ENCODE peak calls at places on chromosomes 2 and 18, in four cellular contexts. Z, V, W and K are unnamed samples.

GRCh38 chr2:101900375-101900774 is 91.4 kb upstream of the IL1R2 start:
- DNase-seq in V (no peak), W (no peak), Z (no peak), K (no peak)

GRCh38 chr2:75199428-75200011 is at the start of gene TACR1:
- DNase-seq in W (peak), Z (peak), V (peak), K (peak)

GRCh38 chr2:56416500-56417176 is 232.8 kb downstream of the CCDC85A start:
- DNase-seq in Z (no peak), W (no peak), V (no peak), K (no peak)

GRCh38 chr2:127149384-127149783 is 42.4 kb upstream of the BIN1 start:
- DNase-seq in W (no peak), V (no peak), Z (peak), K (no peak)

GRCh38 chr18:8084160-8084559 is 517.0 kb downstream of the PTPRM start:
- DNase-seq in V (peak), W (peak), Z (peak), K (peak)

GRCh38 chr2:177393381-177393780 is 808 bp downstream of the AGPS start:
- DNase-seq in Z (no peak), W (no peak), V (no peak), K (no peak)

GRCh38 chr2:85278361-85278760 is 49.4 kb downstream of the TGOLN2 start:
- DNase-seq in Z (no peak), V (no peak), W (no peak), K (no peak)

GRCh38 chr18:55003695-55004094 is 44.4 kb upstream of the CCDC68 start:
- DNase-seq in Z (no peak), V (no peak), W (no peak), K (no peak)

GRCh38 chr2:181430406-181431199 is 26.6 kb upstream of the ITGA4 start:
- DNase-seq in Z (peak), V (no peak), W (no peak), K (no peak)

GRCh38 chr2:109516445-109517117 is 97.2 kb downstream of the SEPTIN10 start:
- DNase-seq in Z (peak), V (peak), W (no peak), K (no peak)

GRCh38 chr2:191245869-191246531 is 796 bp downstream of the MYO1B start:
- DNase-seq in Z (peak), V (peak), W (peak), K (no peak)

GRCh38 chr2:21694079-21694478 is 570.3 kb downstream of the TDRD15 start:
- DNase-seq in Z (no peak), W (no peak), V (no peak), K (no peak)

GRCh38 chr2:47221956-47222355 is 66.8 kb upstream of the STPG4 start:
- DNase-seq in W (no peak), Z (no peak), V (no peak), K (no peak)

GRCh38 chr18:29823671-29824070 is 1218.9 kb downstream of the DSC3 start:
- DNase-seq in W (no peak), Z (no peak), V (no peak), K (no peak)

GRCh38 chr2:172089005-172089504 is 3.7 kb downstream of the DLX1 start:
- DNase-seq in V (no peak), Z (no peak), W (no peak), K (no peak)

GRCh38 chr2:155350783-155351580 is 652.5 kb downstream of the KCNJ3 start:
- DNase-seq in Z (no peak), W (no peak), V (peak), K (no peak)

GRCh38 chr2:20093263-20094141 is 42.1 kb upstream of the LAPTM4A start:
- DNase-seq in Z (peak), V (peak), W (peak), K (peak)

GRCh38 chr2:203366639-203367466 is 38.7 kb downstream of the ABI2 start:
- DNase-seq in V (no peak), W (no peak), Z (no peak), K (no peak)

GRCh38 chr2:64865073-64865830 is 123.9 kb upstream of the SLC1A4 start:
- DNase-seq in Z (peak), V (peak), W (peak), K (peak)

GRCh38 chr2:217901400-217901799 is 101.4 kb downstream of the TNS1 start:
- DNase-seq in V (no peak), Z (no peak), W (no peak), K (no peak)

GRCh38 chr2:217902281-217903141 is 100.3 kb downstream of the TNS1 start:
- DNase-seq in W (peak), V (peak), Z (peak), K (peak)

GRCh38 chr2:217903142-217903858 is 99.5 kb downstream of the TNS1 start:
- DNase-seq in V (no peak), Z (no peak), W (no peak), K (no peak)

GRCh38 chr2:217900780-217901360 is 101.9 kb downstream of the TNS1 start:
- DNase-seq in W (no peak), V (no peak), Z (no peak), K (no peak)

GRCh38 chr2:217901826-217902225 is 101.0 kb downstream of the TNS1 start:
- DNase-seq in Z (peak), W (no peak), V (peak), K (no peak)
- H3K4me3 ChIP-seq in Z (peak), W (peak), V (no peak), K (peak)

DNA sequence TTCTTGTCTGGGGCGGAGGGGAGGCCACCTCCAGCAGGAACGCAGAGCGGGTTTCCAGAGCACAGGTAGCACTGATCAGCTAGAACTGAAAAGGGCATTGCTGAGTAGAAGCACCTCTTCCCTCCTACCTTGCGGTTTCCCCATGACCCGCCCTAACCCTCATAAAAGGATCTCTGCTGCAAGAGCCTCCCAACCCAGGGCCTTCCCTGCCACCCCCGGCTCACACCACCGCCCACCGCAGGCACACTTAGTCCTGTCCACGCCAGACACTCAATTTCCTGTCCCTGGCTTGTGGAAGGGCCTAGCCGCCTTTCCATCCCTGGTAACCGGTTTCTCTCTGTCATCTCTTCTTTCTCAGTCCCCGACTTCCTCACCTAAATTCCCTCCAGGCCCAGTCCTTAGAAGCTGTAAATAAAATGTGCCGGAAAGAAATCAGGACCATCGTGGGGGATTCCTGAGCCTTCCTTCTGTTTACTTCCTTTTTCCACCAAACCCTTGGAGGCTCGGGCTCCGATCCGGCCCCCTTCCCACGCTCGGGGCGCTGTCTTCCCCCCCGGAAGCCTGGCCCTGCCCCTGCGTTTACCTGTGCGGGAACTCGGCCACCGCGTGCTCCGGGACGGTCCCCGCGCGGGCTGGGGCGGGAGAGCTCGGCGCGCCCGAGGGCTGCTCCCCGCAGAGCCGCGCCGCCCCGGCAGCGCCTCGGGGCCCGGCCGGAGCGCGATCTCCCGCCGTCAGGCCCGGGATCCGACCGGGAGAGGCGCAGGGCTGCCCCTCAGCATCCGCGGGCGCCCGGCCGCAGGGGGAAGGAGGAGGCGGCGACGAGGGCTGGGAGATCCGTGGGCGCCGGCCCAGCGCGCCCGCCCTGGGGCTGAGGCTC is 699 bp downstream of the ADCY3 start:
- DNase-seq in V (no peak), W (no peak), Z (peak), K (no peak)
- H3K4me3 ChIP-seq in V (peak), W (peak), Z (peak), K (peak)

GRCh38 chr18:37393221-37393828 is 172.3 kb downstream of the CELF4 start:
- DNase-seq in Z (no peak), W (no peak), V (no peak), K (no peak)
- H3K4me3 ChIP-seq in Z (peak), W (peak), V (no peak), K (peak)

GRCh38 chr2:201127128-201127521 is 11.2 kb downstream of the CFLAR start:
- DNase-seq in Z (no peak), V (no peak), W (no peak), K (no peak)

GRCh38 chr2:201130524-201131186 is 14.7 kb downstream of the CFLAR start:
- DNase-seq in Z (peak), V (peak), W (peak), K (no peak)

GRCh38 chr2:201129044-201129505 is 13.1 kb downstream of the CFLAR start:
- DNase-seq in W (no peak), V (no peak), Z (peak), K (no peak)

GRCh38 chr2:201127570-201127969 is 11.6 kb downstream of the CFLAR start:
- DNase-seq in Z (peak), W (peak), V (no peak), K (no peak)

DNA sequence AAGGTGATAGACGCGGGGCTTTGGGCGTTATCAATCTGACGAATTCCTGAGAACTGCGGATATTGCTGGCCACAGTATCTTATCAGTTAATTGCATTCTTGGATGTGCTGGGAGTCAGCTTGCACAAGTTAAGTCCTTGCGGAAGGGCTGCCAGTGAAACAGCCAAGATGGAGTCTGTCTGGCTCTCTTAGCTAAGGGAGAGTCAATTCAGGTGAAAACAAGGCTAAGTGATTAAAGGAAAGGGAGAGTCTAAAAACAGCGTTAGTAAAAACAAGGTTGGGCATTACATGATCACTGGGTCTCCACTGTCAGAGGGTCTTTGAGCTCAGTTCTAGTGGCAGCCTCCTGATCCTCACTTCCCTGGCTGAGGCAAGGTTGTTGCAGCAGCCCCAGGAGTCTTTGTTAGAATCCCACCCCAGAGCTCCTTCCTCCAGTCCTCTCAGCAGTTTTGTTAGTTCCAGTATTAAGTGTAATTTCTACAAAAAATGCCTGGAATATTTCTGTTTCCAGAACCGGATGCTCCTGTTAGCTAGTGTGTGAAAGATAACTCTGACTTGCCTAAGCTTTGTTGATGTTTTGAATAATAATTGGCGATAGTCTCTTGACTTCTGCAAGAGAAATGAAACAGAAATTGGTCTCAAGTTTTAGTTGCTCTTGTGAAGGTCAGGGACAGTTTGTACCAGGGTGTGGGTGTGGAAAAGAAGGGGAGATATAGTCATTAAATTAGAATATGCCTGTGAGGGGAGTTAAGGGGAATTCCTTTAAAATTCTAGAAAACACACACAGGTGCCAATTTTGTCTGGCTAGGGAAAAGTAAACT is 10.6 kb downstream of the CFLAR start:
- DNase-seq in V (peak), W (no peak), Z (no peak), K (no peak)
- H3K4me3 ChIP-seq in V (peak), W (peak), Z (peak), K (peak)